ENCODE peak calls at places on chromosomes 11 and 22, in four cellular contexts. H is cardiac muscle cell, U is psoas muscle, T is RWPE1. Z is an unnamed sample.

GRCh38 chr11:95066721-95067041 is at the start of gene SRSF8:
- DNase-seq in T (no peak), H (no peak), U (no peak), Z (no peak)

GRCh38 chr11:133945087-133945974 is 11.4 kb downstream of the IGSF9B start:
- DNase-seq in U (peak; percentile 68), H (peak; percentile 69), T (no peak), Z (no peak)

GRCh38 chr11:95455228-95455627 is 224.2 kb upstream of the SESN3 start:
- DNase-seq in H (no peak), U (no peak), T (no peak), Z (no peak)

GRCh38 chr11:100777736-100778135 is 90.6 kb downstream of the ARHGAP42 start:
- DNase-seq in T (no peak), H (no peak), U (no peak), Z (no peak)

GRCh38 chr11:125956371-125956770 is 10.5 kb downstream of the VSIG10L2 start:
- DNase-seq in T (no peak), H (peak; percentile 73), U (peak; percentile 61), Z (no peak)

GRCh38 chr11:94171693-94172440 is 43.2 kb downstream of the PANX1 start:
- DNase-seq in H (peak; percentile 65), T (peak; percentile 25), U (no peak), Z (no peak)

GRCh38 chr11:62024975-62025374 is 57.5 kb upstream of the FTH1 start:
- DNase-seq in H (no peak), T (no peak), U (no peak), Z (no peak)

GRCh38 chr11:71452354-71453020 is 516 bp upstream of the NADSYN1 start:
- DNase-seq in T (no peak), H (peak; percentile 61), U (no peak), Z (no peak)

GRCh38 chr11:123407996-123408597 is 22.0 kb upstream of the GRAMD1B start:
- DNase-seq in U (no peak), H (no peak), T (no peak), Z (no peak)

GRCh38 chr11:74932797-74933196 is 16.1 kb downstream of the XRRA1 start:
- DNase-seq in H (peak; percentile 28), T (peak; percentile 59), U (no peak), Z (peak; percentile 43)

GRCh38 chr11:88538088-88538487 is 200.6 kb upstream of the CTSC start:
- DNase-seq in U (no peak), H (peak; percentile 34), T (peak; percentile 71), Z (peak; percentile 34)

GRCh38 chr11:1877211-1878133 is 14.2 kb downstream of the PRR33 start:
- DNase-seq in T (peak; percentile 46), U (peak; percentile 62), H (peak; percentile 73), Z (no peak)

GRCh38 chr11:65522640-65523322 is 2.1 kb upstream of the SCYL1 start:
- DNase-seq in H (peak; percentile 58), U (no peak), T (no peak), Z (no peak)

GRCh38 chr22:47143249-47143938 is 380.9 kb downstream of the TBC1D22A start:
- DNase-seq in U (no peak), T (no peak), H (no peak), Z (no peak)

GRCh38 chr11:2196970-2197770 is 25.6 kb upstream of the TH start:
- DNase-seq in U (peak; percentile 62), H (peak; percentile 73), T (peak; percentile 80), Z (no peak)

GRCh38 chr11:71298016-71298550 is 45.7 kb upstream of the SHANK2 start:
- DNase-seq in U (no peak), T (no peak), H (no peak), Z (no peak)

GRCh38 chr11:122784325-122785155 is 53.8 kb upstream of the CRTAM start:
- DNase-seq in U (peak; percentile 25), T (peak; percentile 80), H (peak; percentile 79), Z (peak; percentile 64)

GRCh38 chr11:1968454-1968995 is 21.4 kb downstream of the MRPL23 start:
- DNase-seq in H (no peak), T (no peak), U (peak; percentile 17), Z (no peak)

GRCh38 chr11:35477871-35478270 is 47.5 kb downstream of the PAMR1 start:
- DNase-seq in T (no peak), H (no peak), U (no peak), Z (no peak)

GRCh38 chr22:40855960-40856512 is 403 bp downstream of the ST13 start:
- DNase-seq in T (peak; percentile 5), U (no peak), H (peak; percentile 45), Z (no peak)

GRCh38 chr11:36564376-36565032 is 3.3 kb upstream of the RAG1 start:
- DNase-seq in H (peak; percentile 75), U (no peak), T (peak; percentile 30), Z (no peak)

GRCh38 chr11:109795234-109795633 is 298.0 kb upstream of the ZC3H12C start:
- DNase-seq in U (no peak), H (no peak), T (no peak), Z (no peak)

GRCh38 chr11:22512457-22512856 is 113.2 kb downstream of the FANCF start:
- DNase-seq in T (no peak), U (no peak), H (no peak), Z (no peak)

GRCh38 chr11:60864856-60865513 is 2.4 kb upstream of the ZP1 start:
- DNase-seq in U (no peak), T (no peak), H (no peak), Z (no peak)

GRCh38 chr11:14444441-14445189 is 55.0 kb downstream of the COPB1 start:
- DNase-seq in H (no peak), U (no peak), T (no peak), Z (no peak)

GRCh38 chr11:72710278-72710677 is 36.1 kb upstream of the PDE2A start:
- DNase-seq in U (no peak), T (no peak), H (no peak), Z (no peak)

GRCh38 chr11:61162092-61162935 is 1.1 kb upstream of the VPS37C start:
- DNase-seq in T (peak; percentile 66), U (no peak), H (peak; percentile 24), Z (no peak)

GRCh38 chr11:46590740-46591606 is 2.9 kb downstream of the AMBRA1 start:
- DNase-seq in U (no peak), T (no peak), H (peak; percentile 10), Z (no peak)

GRCh38 chr11:64313491-64314145 is 3.7 kb downstream of the TRMT112 start:
- DNase-seq in U (peak; percentile 80), T (no peak), H (peak; percentile 42), Z (no peak)

GRCh38 chr11:65454311-65454695 is 31.7 kb downstream of the NEAT1 start:
- DNase-seq in H (peak; percentile 40), U (no peak), T (no peak), Z (no peak)

GRCh38 chr11:65713212-65713969 is 1.3 kb downstream of the KAT5 start:
- DNase-seq in U (no peak), T (no peak), H (no peak), Z (no peak)

GRCh38 chr22:35555351-35555915 is 14.8 kb downstream of the RASD2 start:
- DNase-seq in T (no peak), H (peak; percentile 50), U (no peak), Z (no peak)

GRCh38 chr11:117292616-117293015 is 1.5 kb downstream of the BACE1-AS start:
- DNase-seq in H (no peak), U (no peak), T (no peak), Z (no peak)

GRCh38 chr11:117287668-117288067 is 3.5 kb upstream of the BACE1-AS start:
- DNase-seq in T (no peak), U (no peak), H (no peak), Z (no peak)

GRCh38 chr11:117289795-117290194 is 1.4 kb upstream of the BACE1-AS start:
- DNase-seq in H (no peak), U (no peak), T (no peak), Z (no peak)

GRCh38 chr11:117286588-117286987 is 4.6 kb upstream of the BACE1-AS start:
- DNase-seq in H (no peak), U (no peak), T (no peak), Z (no peak)

GRCh38 chr11:117290809-117291396 is at the start of gene BACE1-AS:
- DNase-seq in U (no peak), T (no peak), H (no peak), Z (no peak)
- H3K27ac ChIP-seq in U (no peak within 1 kb of the TSS), T (no peak within 1 kb of the TSS), H (peak within 1 kb of the TSS; percentile 31), Z (no peak within 1 kb of the TSS)

GRCh38 chr22:38238519-38239051 is 34.2 kb downstream of the TMEM184B start:
- DNase-seq in U (no peak), H (peak; percentile 68), T (no peak), Z (no peak)

GRCh38 chr22:38239101-38239761 is 33.6 kb downstream of the TMEM184B start:
- DNase-seq in H (peak; percentile 77), U (no peak), T (peak; percentile 77), Z (peak; percentile 64)

GRCh38 chr22:38243007-38243775 is 29.6 kb downstream of the TMEM184B start:
- DNase-seq in T (peak; percentile 33), H (peak; percentile 60), U (no peak), Z (no peak)

GRCh38 chr22:38244106-38244505 is 28.7 kb downstream of the TMEM184B start:
- DNase-seq in U (no peak), T (no peak), H (no peak), Z (no peak)

DNA sequence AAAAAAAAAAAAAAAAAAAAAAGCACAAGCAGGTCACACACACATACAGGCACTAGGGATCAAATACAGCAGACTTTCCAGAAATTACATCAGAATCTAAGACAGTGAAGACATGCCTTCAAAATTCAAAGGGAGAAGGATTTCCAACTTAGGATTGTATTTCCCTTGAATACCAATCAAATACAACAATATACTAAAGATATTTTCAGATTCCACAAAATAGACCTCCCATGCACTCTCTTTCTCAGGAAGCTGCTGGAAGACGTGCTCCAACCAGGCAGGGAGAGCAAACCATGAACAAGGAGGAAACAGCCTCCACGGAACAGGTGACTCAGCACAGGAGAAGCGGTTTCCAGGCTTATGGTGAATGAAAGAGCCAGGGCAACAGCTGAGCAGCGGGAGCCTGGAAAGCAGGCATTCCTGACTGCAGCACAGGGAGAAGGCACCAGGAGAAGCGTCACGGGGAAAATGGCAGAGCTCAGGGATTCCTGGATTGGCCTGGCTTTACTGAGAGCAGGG is 32.0 kb downstream of the TMEM184B start:
- DNase-seq in T (peak; percentile 70), U (peak; percentile 60), H (peak; percentile 83), Z (no peak)
- H3K27ac ChIP-seq in T (peak overlapping the region; percentile 94), U (peak overlapping the region; percentile 67), H (no peak overlapping the region), Z (peak overlapping the region; percentile 98)

DNA sequence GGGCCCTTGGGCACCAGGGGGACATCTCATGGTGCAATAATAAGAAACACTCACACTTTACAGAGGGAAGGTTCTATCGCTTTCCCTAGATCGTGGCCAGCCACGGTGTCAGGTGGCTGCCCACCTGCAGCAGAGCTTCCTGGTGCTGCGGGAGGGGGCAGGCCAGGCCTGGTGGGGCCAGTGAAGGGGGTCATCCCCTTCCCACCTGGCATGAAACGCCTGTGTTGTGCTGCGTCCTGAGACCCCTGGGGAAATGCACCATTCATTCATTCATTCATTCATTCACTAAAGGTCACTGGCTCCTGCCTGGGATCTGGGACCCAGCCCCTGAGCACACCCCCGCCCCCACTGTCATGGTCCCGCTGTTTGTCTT is 394 bp upstream of the RHOD start:
- DNase-seq in H (no peak), U (no peak), T (no peak), Z (no peak)
- H3K27ac ChIP-seq in H (no peak overlapping the region), U (peak overlapping the region; percentile 87), T (peak overlapping the region; percentile 100), Z (peak overlapping the region; percentile 98)

DNA sequence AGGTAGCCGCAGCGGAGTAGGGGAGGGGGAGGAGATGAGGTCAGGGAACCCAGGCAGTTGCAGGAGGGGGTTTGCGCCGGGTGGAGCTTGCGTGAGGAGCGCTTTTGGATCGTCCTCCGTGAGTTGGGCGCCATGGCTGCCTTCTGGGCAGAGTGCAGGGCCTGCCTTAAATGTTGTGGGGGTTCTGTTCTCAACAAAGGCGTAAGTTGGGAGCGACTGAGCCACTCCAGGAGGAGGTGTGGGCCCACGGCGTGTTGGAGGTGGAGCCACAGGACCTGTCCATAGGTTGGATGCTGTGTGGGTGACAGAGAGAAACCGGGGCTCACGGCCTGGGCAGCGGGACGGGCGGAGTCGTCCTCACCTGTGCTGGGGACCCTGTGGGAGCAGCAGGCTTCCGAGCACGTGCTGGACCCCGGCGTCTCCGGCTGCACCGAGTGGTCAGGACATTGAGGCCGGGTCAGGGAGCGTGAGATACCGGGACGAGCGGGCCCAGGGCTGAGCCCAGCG is 1.1 kb upstream of the PGGHG start:
- DNase-seq in H (no peak), T (no peak), U (peak; percentile 20), Z (no peak)
- H3K27ac ChIP-seq in H (no peak overlapping the region), T (no peak overlapping the region), U (no peak overlapping the region), Z (no peak overlapping the region)